ENCODE peak calls at places on chromosomes 5 and 9, in four cellular contexts. I is lung, Q is heart left ventricle, F is fibroblast of pulmonary artery. W is an unnamed sample.

GRCh38 chr5:149860801-149861322 is 83.7 kb downstream of the PDE6A start:
- DNase-seq in F (peak), Q (no peak), I (no peak), W (no peak)

GRCh38 chr9:86944974-86945867 is 2.1 kb downstream of the GAS1 start:
- DNase-seq in F (peak), I (peak), Q (peak), W (peak)

GRCh38 chr9:91077624-91078023 is 276.0 kb downstream of the SYK start:
- DNase-seq in F (no peak), I (peak), Q (no peak), W (no peak)

GRCh38 chr9:72334658-72335337 is 30.2 kb downstream of the ZFAND5 start:
- DNase-seq in I (no peak), Q (no peak), F (no peak), W (no peak)

GRCh38 chr9:136138566-136138965 is 19.9 kb upstream of the TMEM250 start:
- DNase-seq in F (peak), Q (no peak), I (no peak), W (no peak)

GRCh38 chr9:114507726-114508125 is 2.5 kb upstream of the WHRN start:
- DNase-seq in Q (no peak), F (peak), I (no peak), W (peak)

GRCh38 chr5:3844266-3844665 is 248.6 kb downstream of the IRX1 start:
- DNase-seq in I (no peak), Q (no peak), F (no peak), W (no peak)

GRCh38 chr5:7209583-7210139 is 186.3 kb upstream of the ADCY2 start:
- DNase-seq in F (no peak), Q (no peak), I (no peak), W (no peak)

GRCh38 chr5:109759304-109759703 is 69.6 kb downstream of the MAN2A1 start:
- DNase-seq in I (no peak), F (peak), Q (no peak), W (peak)

GRCh38 chr5:174793076-174793475 is 68.7 kb downstream of the MSX2 start:
- DNase-seq in F (no peak), I (no peak), Q (no peak), W (no peak)

GRCh38 chr5:75340714-75341478 is 3.9 kb downstream of the HMGCR start:
- DNase-seq in F (no peak), Q (no peak), I (no peak), W (peak)

GRCh38 chr5:142149363-142149762 is 40.8 kb downstream of the NDFIP1 start:
- DNase-seq in I (no peak), Q (no peak), F (no peak), W (no peak)

GRCh38 chr5:78243639-78244038 is 50.9 kb downstream of the AP3B1 start:
- DNase-seq in F (peak), Q (no peak), I (no peak), W (peak)

GRCh38 chr5:171520300-171521170 is 101.1 kb downstream of the FGF18 start:
- DNase-seq in I (no peak), Q (no peak), F (peak), W (peak)

GRCh38 chr9:101140728-101141127 is 112.2 kb downstream of the PLPPR1 start:
- DNase-seq in I (no peak), F (no peak), Q (no peak), W (no peak)

GRCh38 chr9:126523621-126524111 is 90.1 kb upstream of the LMX1B start:
- DNase-seq in Q (no peak), I (no peak), F (no peak), W (no peak)

GRCh38 chr5:176870110-176870591 is 29.0 kb downstream of the HK3 start:
- DNase-seq in F (peak), Q (no peak), I (no peak), W (peak)

DNA sequence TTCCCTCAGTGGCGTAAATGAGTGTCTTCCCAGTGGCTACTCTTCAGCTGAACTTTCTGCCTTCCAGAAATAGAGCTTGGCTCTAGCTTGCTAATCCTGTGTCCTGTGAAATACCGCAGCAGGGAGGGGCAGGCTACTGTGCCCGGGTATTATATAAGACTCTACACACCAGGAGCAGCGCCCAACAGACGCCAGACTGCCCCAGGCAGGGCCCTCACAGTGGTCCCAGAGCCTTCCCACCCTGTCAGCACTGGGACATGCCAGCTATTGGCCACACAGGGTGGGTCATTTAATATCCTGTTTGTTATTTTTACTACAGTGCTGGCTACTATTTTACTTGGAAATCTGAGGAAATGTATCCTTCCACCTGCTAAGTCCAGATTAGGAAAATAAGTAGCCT is 121.0 kb downstream of the FEM1C start:
- DNase-seq in I (peak), Q (peak), F (no peak), W (no peak)
- H3K4me3 ChIP-seq in I (no peak), Q (no peak), F (no peak), W (no peak)

DNA sequence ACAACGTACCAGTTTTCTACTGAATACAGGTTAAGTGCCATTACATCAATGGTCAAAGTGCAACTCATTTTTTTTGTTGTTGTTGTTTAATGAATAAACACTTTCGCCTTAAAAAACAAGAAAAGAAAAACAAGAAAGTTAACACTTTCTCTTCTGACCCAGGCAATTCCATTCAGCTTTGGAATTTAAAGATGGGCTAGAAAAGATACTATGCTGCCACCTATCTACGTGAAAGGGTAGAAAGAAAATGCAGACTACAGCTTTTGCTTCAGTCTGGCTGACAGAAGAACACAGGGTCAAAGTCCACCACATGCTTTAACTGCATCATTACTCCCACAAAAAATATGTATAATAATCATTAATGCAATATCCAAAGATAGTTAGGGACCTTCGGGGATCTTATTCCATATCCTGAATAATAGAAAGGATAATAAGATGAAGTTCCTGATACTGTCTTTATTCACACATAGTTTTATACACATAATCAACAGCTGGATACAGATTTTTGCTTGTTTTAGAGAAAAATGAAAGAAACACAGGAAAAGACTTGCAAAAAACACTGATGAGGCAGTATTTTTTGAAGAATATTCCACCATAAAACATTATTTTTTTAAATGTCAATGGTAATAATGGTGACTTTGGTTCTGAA is 40.4 kb downstream of the ZDHHC21 start:
- DNase-seq in F (peak), Q (no peak), I (no peak), W (no peak)
- TF ChIP-seq CTCF in F (peak), Q (peak), I (peak), W (peak)

DNA sequence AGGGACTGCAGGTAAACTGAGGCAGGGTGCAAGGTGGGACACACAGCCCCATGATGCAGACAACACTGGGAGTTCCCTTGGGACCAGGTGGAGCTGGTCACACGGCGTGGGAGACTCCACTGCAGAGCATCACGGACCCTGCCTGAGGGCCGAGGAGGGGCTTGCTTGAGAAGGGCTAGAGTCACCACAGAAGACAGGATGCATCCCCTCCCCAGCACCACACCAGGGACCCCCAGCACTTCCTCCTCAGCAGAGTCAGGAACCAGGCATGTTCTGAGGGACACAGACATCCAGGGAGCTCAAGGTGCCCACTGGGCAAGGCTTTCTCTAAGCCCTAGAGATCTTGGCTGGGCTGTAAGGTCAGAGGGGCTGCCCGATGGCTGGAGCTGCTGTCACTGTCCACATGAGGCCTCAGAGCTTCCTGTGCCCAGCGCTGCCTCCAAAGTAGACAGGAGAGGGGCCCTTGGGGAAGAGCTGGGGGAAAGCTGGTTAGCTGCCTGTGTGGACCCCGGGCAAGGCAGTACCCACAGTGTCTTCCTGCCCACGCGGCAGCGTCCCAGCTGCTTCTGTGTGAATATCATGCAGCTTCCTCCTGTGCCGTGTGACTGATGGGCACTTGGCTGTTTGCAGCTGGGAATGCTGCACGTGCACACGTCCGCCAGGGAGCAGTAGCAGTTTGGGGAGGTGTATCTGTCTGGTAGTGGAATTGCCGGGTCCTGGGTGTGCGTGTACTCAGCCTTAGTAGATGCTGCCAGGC is 176.6 kb downstream of the CACNA1B start:
- DNase-seq in F (no peak), I (no peak), Q (no peak), W (no peak)
- H3K4me3 ChIP-seq in F (no peak), I (no peak), Q (no peak), W (no peak)

GRCh38 chr9:130894546-130894945 is 2.1 kb downstream of the QRFP start:
- DNase-seq in Q (no peak), F (no peak), I (no peak), W (no peak)

GRCh38 chr9:130891699-130892502 is 4.7 kb downstream of the QRFP start:
- DNase-seq in F (no peak), I (no peak), Q (no peak), W (no peak)

GRCh38 chr9:130895038-130895437 is 1.6 kb downstream of the QRFP start:
- DNase-seq in Q (no peak), F (no peak), I (no peak), W (no peak)

GRCh38 chr9:130892503-130893249 is 3.9 kb downstream of the QRFP start:
- DNase-seq in F (no peak), I (no peak), Q (no peak), W (no peak)

DNA sequence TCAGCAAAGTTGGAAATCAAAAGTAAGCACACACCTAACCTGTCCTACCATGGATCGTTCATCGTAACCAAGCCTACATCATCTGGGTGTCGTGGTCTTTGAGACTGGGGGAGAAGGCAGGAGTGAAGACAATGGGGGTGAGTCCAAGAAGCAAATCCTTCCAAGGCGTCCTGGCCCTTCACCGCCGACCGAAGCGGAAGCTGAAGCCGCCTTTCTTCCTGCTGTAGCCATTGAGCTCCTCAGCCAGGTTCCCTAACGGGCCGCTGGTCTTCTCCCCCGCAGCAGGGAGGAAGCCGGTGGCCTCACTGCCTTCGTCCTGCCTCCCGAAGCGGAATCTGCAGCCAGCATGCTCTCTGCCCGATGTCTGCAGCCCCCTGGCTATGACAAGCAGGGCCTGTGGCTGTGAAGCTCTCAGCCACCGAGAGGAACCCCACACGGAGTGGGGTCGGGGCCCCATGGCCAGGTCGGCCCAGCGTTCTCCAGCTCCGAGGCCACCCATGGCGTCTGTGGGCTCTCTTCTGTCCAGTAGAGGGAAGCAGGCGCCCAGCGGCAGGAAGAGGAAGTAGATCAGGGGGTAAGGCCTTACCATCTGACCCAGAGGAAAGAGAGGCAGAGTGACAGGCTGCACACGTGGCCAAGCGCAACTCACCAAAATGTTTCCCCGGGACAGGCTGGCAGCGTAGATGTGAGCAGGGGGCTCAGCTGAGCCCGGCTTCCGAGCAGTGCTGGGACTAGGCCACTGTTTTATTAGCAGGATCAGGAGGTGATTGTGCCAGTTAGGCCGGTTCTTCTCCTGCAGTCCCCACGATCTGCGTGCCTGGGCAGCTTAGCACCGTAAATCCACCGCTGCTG is 3.1 kb downstream of the QRFP start:
- DNase-seq in Q (peak), I (peak), F (no peak), W (no peak)
- TF ChIP-seq CTCF in Q (peak), I (no peak), F (peak), W (peak)

GRCh38 chr9:133959171-133959570 is 33.0 kb downstream of the VAV2 start:
- DNase-seq in I (no peak), Q (peak), F (no peak), W (no peak)

GRCh38 chr9:133958756-133959155 is 33.4 kb downstream of the VAV2 start:
- DNase-seq in F (no peak), I (no peak), Q (no peak), W (no peak)

GRCh38 chr9:133955821-133956411 is 36.2 kb downstream of the VAV2 start:
- DNase-seq in I (no peak), Q (no peak), F (peak), W (peak)

GRCh38 chr9:133956520-133957076 is 35.5 kb downstream of the VAV2 start:
- DNase-seq in Q (no peak), I (no peak), F (peak), W (peak)

GRCh38 chr9:133957328-133957727 is 34.8 kb downstream of the VAV2 start:
- DNase-seq in I (no peak), Q (no peak), F (no peak), W (no peak)
- H3K4me3 ChIP-seq in I (no peak), Q (no peak), F (no peak), W (no peak)

GRCh38 chr5:167049043-167049663 is 1242.3 kb upstream of the WWC1 start:
- DNase-seq in I (no peak), F (peak), Q (no peak), W (peak)
- TF ChIP-seq CTCF in I (peak), F (peak), Q (peak), W (peak)

DNA sequence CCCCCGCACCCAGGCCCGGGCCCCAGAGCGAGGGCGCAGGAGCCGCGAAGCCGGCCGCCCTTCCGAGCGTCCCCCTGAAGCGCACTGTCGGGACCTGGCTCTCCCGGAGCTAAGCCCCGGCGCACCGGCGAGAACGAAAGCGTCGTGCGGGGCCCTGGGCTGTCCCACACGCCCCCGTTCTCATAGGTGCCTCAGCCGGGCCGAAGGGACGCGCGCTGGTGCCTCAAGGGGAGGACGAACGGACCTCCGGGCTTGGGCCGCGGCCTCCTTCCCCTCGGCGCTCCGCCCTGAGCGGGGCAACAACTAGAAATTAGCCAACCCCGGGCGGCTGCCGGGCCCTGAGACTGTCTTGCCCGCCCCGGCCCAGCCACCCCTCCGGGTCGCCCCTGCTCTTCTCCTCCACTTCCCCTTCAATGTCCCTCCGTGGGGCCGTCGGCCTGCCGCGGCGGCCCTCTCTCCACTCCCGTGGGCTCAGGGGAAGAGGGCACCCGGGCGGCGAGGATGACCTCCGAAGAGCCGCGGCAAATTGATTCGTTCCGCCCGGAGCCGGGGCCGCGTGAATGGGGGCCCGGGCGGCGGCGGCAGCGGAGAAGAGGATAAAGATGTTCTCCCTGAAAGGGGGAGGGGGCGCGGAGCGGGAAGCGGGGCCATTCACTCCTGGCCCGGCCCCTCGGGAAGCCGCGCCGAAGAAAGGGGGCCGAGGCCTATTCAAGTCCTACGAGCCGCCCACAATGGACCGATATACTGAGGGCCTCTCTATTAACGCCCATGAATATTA is 3.5 kb upstream of the PRDM12 start:
- DNase-seq in Q (no peak), F (no peak), I (no peak), W (no peak)
- H3K4me3 ChIP-seq in Q (peak), F (peak), I (no peak), W (no peak)

GRCh38 chr5:73307645-73308346 is 134.8 kb downstream of the TMEM174 start:
- DNase-seq in I (no peak), F (no peak), Q (no peak), W (no peak)

GRCh38 chr5:73312872-73313510 is 135.6 kb downstream of the FOXD1 start:
- DNase-seq in F (no peak), I (no peak), Q (no peak), W (peak)

GRCh38 chr5:73311291-73312110 is 137.1 kb downstream of the FOXD1 start:
- DNase-seq in I (no peak), Q (peak), F (peak), W (peak)

GRCh38 chr5:73314395-73315195 is 134.0 kb downstream of the FOXD1 start:
- DNase-seq in I (no peak), F (no peak), Q (no peak), W (no peak)

GRCh38 chr5:73312146-73312871 is 136.3 kb downstream of the FOXD1 start:
- DNase-seq in Q (no peak), F (peak), I (no peak), W (peak)
- TF ChIP-seq CTCF in Q (no peak), F (peak), I (no peak), W (peak)

W was measured in AG10803.